ENCODE peak calls at places on chromosomes 16 and 17, in seven cellular contexts. M, O, E, G, L, Z and Q are unnamed samples.

GRCh38 chr16:51151435-51151950 is 423 bp upstream of the SALL1 start:
- DNase-seq in M (no peak), O (peak), E (no peak), G (no peak), L (no peak), Z (peak), Q (peak)

GRCh38 chr17:55335625-55336024 is 70.9 kb downstream of the HLF start:
- DNase-seq in M (no peak), O (no peak), E (no peak), G (no peak), L (no peak), Z (no peak), Q (no peak)

GRCh38 chr16:48126801-48127644 is 28.8 kb downstream of the ABCC12 start:
- DNase-seq in M (peak), O (peak), E (no peak), G (no peak), L (no peak), Z (peak), Q (no peak)

GRCh38 chr16:59699786-59700185 is 965.7 kb upstream of the GOT2 start:
- DNase-seq in M (no peak), O (no peak), E (no peak), G (no peak), L (no peak), Z (no peak), Q (no peak)

GRCh38 chr16:49011807-49012345 is 269.8 kb downstream of the CBLN1 start:
- DNase-seq in M (no peak), O (no peak), E (no peak), G (no peak), L (no peak), Z (no peak), Q (no peak)

GRCh38 chr17:21304091-21304490 is 19.6 kb downstream of the MAP2K3 start:
- DNase-seq in M (no peak), O (no peak), E (no peak), G (no peak), L (no peak), Z (no peak), Q (no peak)

GRCh38 chr16:12339686-12340085 is 363.2 kb downstream of the SNX29 start:
- DNase-seq in M (no peak), O (no peak), E (no peak), G (no peak), L (no peak), Z (peak), Q (no peak)

GRCh38 chr17:62740066-62740465 is 68.0 kb downstream of the MARCHF10 start:
- DNase-seq in M (no peak), O (no peak), E (no peak), G (no peak), L (no peak), Z (no peak), Q (no peak)

GRCh38 chr17:6701719-6702118 is 11.4 kb downstream of the SLC13A5 start:
- DNase-seq in M (no peak), O (peak), E (peak), G (no peak), L (peak), Z (no peak), Q (no peak)

GRCh38 chr16:2149630-2150417 is 1.4 kb downstream of the RAB26 start:
- DNase-seq in M (peak), O (no peak), E (no peak), G (no peak), L (no peak), Z (peak), Q (no peak)

GRCh38 chr16:23408242-23409201 is 44.5 kb downstream of the COG7 start:
- DNase-seq in M (peak), O (peak), E (no peak), G (no peak), L (no peak), Z (peak), Q (peak)

GRCh38 chr16:72961115-72961832 is 86.7 kb downstream of the ZFHX3 start:
- DNase-seq in M (no peak), O (peak), E (no peak), G (no peak), L (no peak), Z (no peak), Q (no peak)